ENCODE peak calls at places on chromosomes 11 and 22, in six cellular contexts. A is SJSA1; W is CD8-positive, alpha-beta T cell; C is central memory CD4-positive, alpha-beta T cell; M is ELR; E is AG10803. K is an unnamed sample.

GRCh38 chr11:35555238-35555887 is 29.9 kb upstream of the PAMR1 start:
- DNase-seq in M (peak), E (peak), C (no peak), W (no peak), A (no peak), K (no peak)

GRCh38 chr22:20441631-20442484 is 4.2 kb upstream of the SCARF2 start:
- DNase-seq in W (no peak), E (peak), C (no peak), A (no peak), M (no peak), K (no peak)

GRCh38 chr11:116281173-116282160 is 491.3 kb downstream of the BUD13 start:
- DNase-seq in C (no peak), W (no peak), E (no peak), M (no peak), A (no peak), K (no peak)

GRCh38 chr11:43969543-43969942 is 27.1 kb downstream of the C11orf96 start:
- DNase-seq in A (no peak), M (no peak), C (no peak), W (no peak), E (no peak), K (no peak)

GRCh38 chr22:39818050-39818449 is 75.5 kb downstream of the ENTHD1 start:
- DNase-seq in M (peak), W (no peak), C (no peak), E (peak), A (peak), K (no peak)

GRCh38 chr11:85099522-85099921 is 527.6 kb downstream of the DLG2 start:
- DNase-seq in C (no peak), A (no peak), W (no peak), E (no peak), M (no peak), K (no peak)

GRCh38 chr11:68012843-68013610 is 2.9 kb downstream of the ALDH3B1 start:
- DNase-seq in M (peak), A (peak), E (peak), W (no peak), C (no peak), K (no peak)

GRCh38 chr22:19130959-19131684 is at the start of gene TSSK2:
- DNase-seq in A (no peak), C (no peak), W (no peak), E (no peak), M (no peak), K (no peak)

GRCh38 chr11:15276616-15277015 is 161.9 kb downstream of the INSC start:
- DNase-seq in E (no peak), W (no peak), A (no peak), M (peak), C (no peak), K (no peak)

GRCh38 chr11:86418929-86419328 is 44.2 kb downstream of the CCDC81 start:
- DNase-seq in A (no peak), E (peak), C (no peak), M (peak), W (no peak), K (no peak)

GRCh38 chr11:75907926-75908527 is 93.0 kb downstream of the UVRAG start:
- DNase-seq in W (no peak), E (no peak), C (no peak), M (no peak), A (no peak), K (no peak)

GRCh38 chr11:3095712-3096361 is 38.6 kb upstream of the CARS1 start:
- DNase-seq in C (no peak), E (peak), W (no peak), A (peak), M (peak), K (no peak)

GRCh38 chr22:31820655-31821054 is 66.8 kb downstream of the DEPDC5 start:
- DNase-seq in M (no peak), W (no peak), A (no peak), E (no peak), C (no peak), K (no peak)

GRCh38 chr11:32138902-32139301 is 48.0 kb downstream of the RCN1 start:
- DNase-seq in C (no peak), E (no peak), A (no peak), W (no peak), M (no peak), K (no peak)

GRCh38 chr22:25551396-25551795 is 13.1 kb upstream of the GRK3 start:
- DNase-seq in W (no peak), E (peak), A (no peak), C (no peak), M (no peak), K (no peak)

GRCh38 chr11:64034411-64034811 is 1.3 kb upstream of the FLRT1 start:
- DNase-seq in A (no peak), E (no peak), M (no peak), C (no peak), W (no peak), K (no peak)

GRCh38 chr11:124865902-124866851 is 945 bp downstream of the ROBO3 start:
- DNase-seq in W (peak), C (peak), M (peak), A (no peak), E (peak), K (peak)

GRCh38 chr11:108559340-108559739 is 34.2 kb downstream of the EXPH5 start:
- DNase-seq in C (peak), A (no peak), W (no peak), M (peak), E (peak), K (no peak)

GRCh38 chr11:7605544-7605943 is 67.8 kb downstream of the CYB5R2 start:
- DNase-seq in M (peak), C (no peak), E (peak), A (no peak), W (no peak), K (no peak)

GRCh38 chr22:30521368-30522156 is 16.1 kb upstream of the SEC14L4 start:
- DNase-seq in C (no peak), A (no peak), W (no peak), M (no peak), E (no peak), K (no peak)

GRCh38 chr11:76677010-76677771 is 6.6 kb upstream of the LRRC32 start:
- DNase-seq in E (peak), W (no peak), C (no peak), M (no peak), A (no peak), K (no peak)

K was measured in activated effector memory CD4-positive, alpha-beta T cell treated with Interleukin-2 at 50 U/mL for 16 hours.